ENCODE peak calls at places on chromosomes 2 and 18, in seven cellular contexts. B is mammary epithelial cell; Q is CD8-positive, alpha-beta memory T cell; N is neuronal stem cell; S is thoracic aorta; G is ovary; D is PC-9. A is an unnamed sample.

GRCh38 chr18:62073882-62074281 is 113.0 kb downstream of the PIGN start:
- DNase-seq in D (no peak), B (no peak), N (no peak), G (no peak), Q (no peak), S (no peak), A (no peak)

GRCh38 chr2:150878347-150878746 is 383.3 kb downstream of the RBM43 start:
- DNase-seq in S (no peak), Q (no peak), D (no peak), G (no peak), B (peak; percentile 78), N (no peak), A (peak; percentile 66)

GRCh38 chr2:47695800-47696477 is 87.0 kb upstream of the MSH6 start:
- DNase-seq in N (no peak), Q (no peak), D (no peak), G (no peak), B (no peak), S (no peak), A (no peak)

GRCh38 chr2:8551622-8552074 is 130.2 kb upstream of the ID2 start:
- DNase-seq in B (no peak), Q (peak; percentile 61), D (no peak), G (no peak), S (no peak), N (no peak), A (no peak)

GRCh38 chr2:10920764-10921468 is 9.2 kb downstream of the KCNF1 start:
- DNase-seq in G (no peak), B (no peak), Q (no peak), S (no peak), D (no peak), N (no peak), A (no peak)

GRCh38 chr2:143949121-143949848 is 570.6 kb downstream of the ZEB2 start:
- DNase-seq in B (no peak), G (no peak), Q (no peak), D (no peak), N (no peak), S (no peak), A (no peak)

GRCh38 chr2:165474621-165475269 is 5.2 kb downstream of the CSRNP3 start:
- DNase-seq in S (no peak), Q (no peak), D (no peak), G (no peak), N (no peak), B (no peak), A (no peak)

GRCh38 chr2:71832388-71832787 is 315.3 kb downstream of the CYP26B1 start:
- DNase-seq in S (no peak), G (no peak), N (no peak), Q (no peak), B (no peak), D (no peak), A (no peak)

GRCh38 chr2:130882991-130883390 is 46.3 kb downstream of the ARHGEF4 start:
- DNase-seq in G (no peak), D (no peak), Q (no peak), N (no peak), B (no peak), S (no peak), A (no peak)

GRCh38 chr2:140595107-140595506 is 1535.7 kb downstream of the LRP1B start:
- DNase-seq in S (no peak), N (no peak), D (no peak), Q (no peak), G (no peak), B (no peak), A (no peak)

GRCh38 chr2:149169653-149170052 is 131.2 kb downstream of the LYPD6B start:
- DNase-seq in B (peak; percentile 94), G (no peak), S (no peak), D (peak; percentile 66), Q (no peak), N (no peak), A (peak; percentile 90)

GRCh38 chr2:46364797-46365457 is 67.7 kb downstream of the EPAS1 start:
- DNase-seq in N (peak; percentile 26), B (peak; percentile 39), G (no peak), Q (no peak), S (no peak), D (peak; percentile 35), A (peak; percentile 47)

GRCh38 chr2:45706028-45706427 is 54.6 kb downstream of the PRKCE start:
- DNase-seq in B (no peak), Q (no peak), G (no peak), D (no peak), N (no peak), S (no peak), A (no peak)

GRCh38 chr2:45049937-45050336 is 40.7 kb upstream of the SIX2 start:
- DNase-seq in D (no peak), B (no peak), G (no peak), N (no peak), Q (no peak), S (no peak), A (no peak)

GRCh38 chr2:21667638-21668037 is 543.9 kb downstream of the TDRD15 start:
- DNase-seq in B (no peak), S (no peak), G (no peak), D (no peak), N (no peak), Q (no peak), A (no peak)

GRCh38 chr18:9629709-9630108 is 15.3 kb upstream of the PPP4R1 start:
- DNase-seq in G (no peak), N (no peak), Q (no peak), D (no peak), B (no peak), S (no peak), A (no peak)

GRCh38 chr2:68279691-68280090 is 27.4 kb upstream of the PPP3R1 start:
- DNase-seq in B (no peak), G (no peak), N (no peak), Q (no peak), S (no peak), D (no peak), A (no peak)

GRCh38 chr18:26502834-26503233 is 45.5 kb downstream of the KCTD1 start:
- DNase-seq in S (no peak), B (peak; percentile 10), Q (no peak), N (no peak), D (no peak), G (no peak), A (no peak)

GRCh38 chr2:48723125-48723524 is 32.4 kb downstream of the LHCGR start:
- DNase-seq in B (peak; percentile 55), Q (no peak), D (no peak), N (no peak), S (no peak), G (no peak), A (peak; percentile 89)

GRCh38 chr2:109057686-109058085 is 68.7 kb upstream of the EDAR start:
- DNase-seq in G (no peak), Q (no peak), N (no peak), B (no peak), D (no peak), S (no peak), A (peak; percentile 45)

GRCh38 chr18:35467624-35468016 is 30.1 kb downstream of the INO80C start:
- DNase-seq in D (no peak), N (no peak), B (no peak), Q (no peak), S (no peak), G (no peak), A (no peak)

GRCh38 chr2:23595601-23596251 is 210.7 kb downstream of the KLHL29 start:
- DNase-seq in N (peak; percentile 54), G (peak; percentile 27), D (peak; percentile 67), B (peak; percentile 19), S (no peak), Q (no peak), A (no peak)

GRCh38 chr2:198188982-198189381 is 384.6 kb downstream of the PLCL1 start:
- DNase-seq in Q (no peak), N (no peak), S (no peak), G (no peak), D (no peak), B (no peak), A (no peak)

GRCh38 chr2:38508311-38509039 is 94.3 kb downstream of the HNRNPLL start:
- DNase-seq in N (peak; percentile 82), D (peak; percentile 69), Q (peak; percentile 82), B (peak; percentile 70), G (peak; percentile 90), S (peak; percentile 77), A (peak; percentile 63)
- H3K27ac ChIP-seq in N (no peak overlapping the region), D (no peak overlapping the region), Q (no peak overlapping the region), B (no peak overlapping the region), G (peak overlapping the region; percentile 68), S (peak overlapping the region; percentile 32), A (no peak overlapping the region)

GRCh38 chr2:59774821-59775463 is 778.5 kb downstream of the BCL11A start:
- DNase-seq in N (no peak), B (no peak), G (no peak), D (no peak), Q (no peak), S (no peak), A (no peak)

GRCh38 chr2:59777120-59777519 is 776.3 kb downstream of the BCL11A start:
- DNase-seq in G (no peak), Q (no peak), S (no peak), N (no peak), D (no peak), B (no peak), A (peak; percentile 68)

DNA sequence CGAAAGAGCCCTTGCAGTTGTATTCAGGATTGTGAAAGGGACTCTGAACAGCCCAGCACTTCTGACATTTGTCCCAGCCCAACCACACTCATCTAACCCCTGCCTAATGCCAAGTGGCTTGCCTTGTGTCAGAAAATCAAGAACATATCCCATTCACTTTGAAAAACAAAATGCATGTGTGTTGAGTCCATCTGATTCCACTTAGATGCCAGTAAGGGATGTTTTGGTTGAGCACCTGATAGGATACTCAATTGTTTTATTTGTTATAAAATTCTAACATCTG is 776.8 kb downstream of the BCL11A start:
- DNase-seq in B (no peak), D (no peak), N (no peak), Q (no peak), G (no peak), S (no peak), A (no peak)
- H3K27me3 ChIP-seq in B (no peaks in the 10 kb centered on the region), D (no peaks in the 10 kb centered on the region), N (no peaks in the 10 kb centered on the region), Q (no peaks in the 10 kb centered on the region), G (no peaks in the 10 kb centered on the region), S (no peaks in the 10 kb centered on the region), A (no peaks in the 10 kb centered on the region)

DNA sequence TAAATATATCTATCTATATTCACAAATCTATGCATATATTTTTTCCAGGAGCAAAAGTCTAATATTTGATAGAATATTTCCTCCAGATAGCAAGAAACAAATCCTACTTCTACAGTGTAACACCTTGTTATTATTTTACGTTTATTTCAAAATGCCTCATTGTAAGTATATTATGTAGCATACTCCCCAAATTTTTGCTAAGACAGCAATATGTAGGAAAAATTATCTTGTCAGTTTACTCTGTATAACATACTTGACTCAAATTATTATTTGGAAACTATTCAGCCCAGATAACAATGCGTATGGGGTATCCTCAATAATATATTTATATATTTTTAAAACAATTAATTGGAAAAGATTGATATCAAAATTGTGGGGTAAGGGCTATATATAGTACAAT is 313.2 kb downstream of the NR4A2 start:
- DNase-seq in S (no peak), Q (no peak), B (no peak), N (no peak), D (no peak), G (no peak), A (no peak)
- H3K4me1 ChIP-seq in S (no peaks in the 10 kb centered on the region), Q (no peaks in the 10 kb centered on the region), B (no peaks in the 10 kb centered on the region), N (peaks cover 2% of the 10 kb centered on the region), D (peaks cover 24% of the 10 kb centered on the region), G (no peaks in the 10 kb centered on the region), A (peaks cover 12% of the 10 kb centered on the region)

DNA sequence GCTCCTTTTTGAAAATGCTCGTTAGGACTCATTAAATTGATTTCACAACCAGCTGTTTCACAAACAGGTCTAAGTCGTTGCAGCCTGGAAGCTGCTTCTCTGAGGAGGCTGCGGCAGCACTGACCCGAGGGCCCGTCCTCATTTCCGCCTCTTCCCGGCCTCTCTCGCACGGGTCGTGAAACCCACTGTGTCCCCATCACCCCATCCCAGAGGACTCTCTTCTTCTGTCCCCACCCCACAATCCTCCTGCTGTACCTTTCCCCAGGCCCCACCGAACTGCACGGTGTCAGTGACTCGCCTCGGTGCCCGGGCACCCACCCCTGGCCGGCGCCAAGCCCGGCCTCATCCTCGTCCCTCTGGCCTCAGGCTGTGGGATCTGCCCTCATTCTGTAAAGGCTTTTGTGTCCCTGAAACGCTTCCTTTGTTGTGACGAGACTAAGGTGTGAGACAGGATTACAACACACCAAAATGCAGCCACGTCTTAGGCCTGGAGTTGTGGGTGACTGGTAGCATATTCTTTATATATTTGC is 112.7 kb upstream of the CTDP1 start:
- DNase-seq in S (no peak), G (peak; percentile 26), D (no peak), N (no peak), Q (peak; percentile 24), B (no peak), A (no peak)
- H3K27ac ChIP-seq in S (peak overlapping the region; percentile 58), G (no peak overlapping the region), D (no peak overlapping the region), N (peak overlapping the region; percentile 68), Q (no peak overlapping the region), B (no peak overlapping the region), A (no peak overlapping the region)

A was measured in foreskin keratinocyte.